ENCODE peak calls at places on chromosomes 11 and 22, in six cellular contexts. One of them, this sample, is unnamed.
A peak's percentile ranks its signal among the peaks of the same experiment; 100 is the strongest.

GRCh38 chr11:8235925-8236324 is 27.8 kb downstream of the LMO1 start:
- DNase-seq in HFF-Myc: no peak
- DNase-seq in NCI-H345: no peak
- DNase-seq in GM06990: no peak
- DNase-seq in NCI-H510A treated with DMSO at 0.1 percent for 48 hours: no peak
- DNase-seq in stimulated activated CD8-positive, alpha-beta memory T cell treated with anti-CD3 and anti-CD28 coated beads, Interleukin-2, amount 100 ng/mL, for 48 hours: no peak
- DNase-seq in this sample: no peak

GRCh38 chr11:82105331-82105992 is 628.2 kb downstream of the FAM181B start:
- DNase-seq in HFF-Myc: no peak
- DNase-seq in GM06990: no peak
- DNase-seq in NCI-H510A treated with DMSO at 0.1 percent for 48 hours: no peak
- DNase-seq in NCI-H345: no peak
- DNase-seq in stimulated activated CD8-positive, alpha-beta memory T cell treated with anti-CD3 and anti-CD28 coated beads, Interleukin-2, amount 100 ng/mL, for 48 hours: no peak
- DNase-seq in this sample: no peak

GRCh38 chr22:42803454-42803853 is 53.6 kb downstream of the ARFGAP3 start:
- DNase-seq in stimulated activated CD8-positive, alpha-beta memory T cell treated with anti-CD3 and anti-CD28 coated beads, Interleukin-2, amount 100 ng/mL, for 48 hours: no peak
- DNase-seq in NCI-H510A treated with DMSO at 0.1 percent for 48 hours: no peak
- DNase-seq in NCI-H345: peak; percentile 16
- DNase-seq in GM06990: no peak
- DNase-seq in HFF-Myc: no peak
- DNase-seq in this sample: no peak

GRCh38 chr11:65440831-65441499 is 18.4 kb downstream of the NEAT1 start:
- DNase-seq in HFF-Myc: no peak
- DNase-seq in NCI-H510A treated with DMSO at 0.1 percent for 48 hours: no peak
- DNase-seq in GM06990: peak; percentile 86
- DNase-seq in NCI-H345: no peak
- DNase-seq in stimulated activated CD8-positive, alpha-beta memory T cell treated with anti-CD3 and anti-CD28 coated beads, Interleukin-2, amount 100 ng/mL, for 48 hours: no peak
- DNase-seq in this sample: no peak

GRCh38 chr11:16184588-16184987 is 171.8 kb downstream of the SOX6 start:
- DNase-seq in HFF-Myc: peak; percentile 21
- DNase-seq in NCI-H510A treated with DMSO at 0.1 percent for 48 hours: peak; percentile 11
- DNase-seq in GM06990: no peak
- DNase-seq in stimulated activated CD8-positive, alpha-beta memory T cell treated with anti-CD3 and anti-CD28 coated beads, Interleukin-2, amount 100 ng/mL, for 48 hours: no peak
- DNase-seq in NCI-H345: peak; percentile 15
- DNase-seq in this sample: peak; percentile 76

GRCh38 chr22:38655532-38656255 is 498 bp downstream of the FAM227A start:
- DNase-seq in GM06990: no peak
- DNase-seq in NCI-H510A treated with DMSO at 0.1 percent for 48 hours: peak; percentile 32
- DNase-seq in NCI-H345: no peak
- DNase-seq in stimulated activated CD8-positive, alpha-beta memory T cell treated with anti-CD3 and anti-CD28 coated beads, Interleukin-2, amount 100 ng/mL, for 48 hours: no peak
- DNase-seq in HFF-Myc: no peak
- DNase-seq in this sample: no peak

GRCh38 chr11:63919267-63920125 is 2.5 kb upstream of the RCOR2 start:
- DNase-seq in stimulated activated CD8-positive, alpha-beta memory T cell treated with anti-CD3 and anti-CD28 coated beads, Interleukin-2, amount 100 ng/mL, for 48 hours: no peak
- DNase-seq in NCI-H510A treated with DMSO at 0.1 percent for 48 hours: peak; percentile 88
- DNase-seq in GM06990: no peak
- DNase-seq in HFF-Myc: no peak
- DNase-seq in NCI-H345: no peak
- DNase-seq in this sample: peak; percentile 84

GRCh38 chr11:7677071-7677470 is 3.8 kb upstream of the CYB5R2 start:
- DNase-seq in NCI-H345: no peak
- DNase-seq in stimulated activated CD8-positive, alpha-beta memory T cell treated with anti-CD3 and anti-CD28 coated beads, Interleukin-2, amount 100 ng/mL, for 48 hours: no peak
- DNase-seq in GM06990: no peak
- DNase-seq in HFF-Myc: no peak
- DNase-seq in NCI-H510A treated with DMSO at 0.1 percent for 48 hours: no peak
- DNase-seq in this sample: no peak

GRCh38 chr22:25702046-25702445 is 39.9 kb upstream of the MYO18B start:
- DNase-seq in HFF-Myc: peak; percentile 6
- DNase-seq in GM06990: no peak
- DNase-seq in NCI-H510A treated with DMSO at 0.1 percent for 48 hours: peak; percentile 11
- DNase-seq in stimulated activated CD8-positive, alpha-beta memory T cell treated with anti-CD3 and anti-CD28 coated beads, Interleukin-2, amount 100 ng/mL, for 48 hours: no peak
- DNase-seq in NCI-H345: no peak
- DNase-seq in this sample: no peak

GRCh38 chr11:105389952-105390351 is 219.9 kb upstream of the GRIA4 start:
- DNase-seq in stimulated activated CD8-positive, alpha-beta memory T cell treated with anti-CD3 and anti-CD28 coated beads, Interleukin-2, amount 100 ng/mL, for 48 hours: no peak
- DNase-seq in NCI-H345: no peak
- DNase-seq in GM06990: no peak
- DNase-seq in HFF-Myc: no peak
- DNase-seq in NCI-H510A treated with DMSO at 0.1 percent for 48 hours: no peak
- DNase-seq in this sample: no peak

GRCh38 chr11:64885367-64886286 is 7.2 kb upstream of the EHD1 start:
- DNase-seq in HFF-Myc: no peak
- DNase-seq in NCI-H345: no peak
- DNase-seq in stimulated activated CD8-positive, alpha-beta memory T cell treated with anti-CD3 and anti-CD28 coated beads, Interleukin-2, amount 100 ng/mL, for 48 hours: no peak
- DNase-seq in GM06990: no peak
- DNase-seq in NCI-H510A treated with DMSO at 0.1 percent for 48 hours: peak; percentile 39
- DNase-seq in this sample: no peak

GRCh38 chr11:101583180-101584128 is at the start of gene TRPC6:
- DNase-seq in GM06990: no peak
- DNase-seq in NCI-H510A treated with DMSO at 0.1 percent for 48 hours: peak; percentile 2
- DNase-seq in NCI-H345: peak; percentile 28
- DNase-seq in stimulated activated CD8-positive, alpha-beta memory T cell treated with anti-CD3 and anti-CD28 coated beads, Interleukin-2, amount 100 ng/mL, for 48 hours: no peak
- DNase-seq in HFF-Myc: no peak
- DNase-seq in this sample: peak; percentile 74

GRCh38 chr11:65391007-65391406 is 4.6 kb downstream of the FRMD8 start:
- DNase-seq in HFF-Myc: no peak
- DNase-seq in NCI-H510A treated with DMSO at 0.1 percent for 48 hours: no peak
- DNase-seq in stimulated activated CD8-positive, alpha-beta memory T cell treated with anti-CD3 and anti-CD28 coated beads, Interleukin-2, amount 100 ng/mL, for 48 hours: no peak
- DNase-seq in NCI-H345: no peak
- DNase-seq in GM06990: no peak
- DNase-seq in this sample: peak; percentile 84

GRCh38 chr11:12076840-12077534 is 33.4 kb upstream of the MICAL2 start:
- DNase-seq in HFF-Myc: no peak
- DNase-seq in NCI-H345: no peak
- DNase-seq in NCI-H510A treated with DMSO at 0.1 percent for 48 hours: no peak
- DNase-seq in stimulated activated CD8-positive, alpha-beta memory T cell treated with anti-CD3 and anti-CD28 coated beads, Interleukin-2, amount 100 ng/mL, for 48 hours: no peak
- DNase-seq in GM06990: no peak
- DNase-seq in this sample: no peak

GRCh38 chr11:125091247-125091876 is 20.1 kb downstream of the TMEM218 start:
- DNase-seq in HFF-Myc: no peak
- DNase-seq in stimulated activated CD8-positive, alpha-beta memory T cell treated with anti-CD3 and anti-CD28 coated beads, Interleukin-2, amount 100 ng/mL, for 48 hours: no peak
- DNase-seq in NCI-H345: peak; percentile 5
- DNase-seq in GM06990: no peak
- DNase-seq in NCI-H510A treated with DMSO at 0.1 percent for 48 hours: peak; percentile 12
- DNase-seq in this sample: peak; percentile 82

GRCh38 chr11:27460571-27460970 is 12.0 kb downstream of the LGR4 start:
- DNase-seq in HFF-Myc: no peak
- DNase-seq in GM06990: no peak
- DNase-seq in NCI-H345: no peak
- DNase-seq in NCI-H510A treated with DMSO at 0.1 percent for 48 hours: no peak
- DNase-seq in stimulated activated CD8-positive, alpha-beta memory T cell treated with anti-CD3 and anti-CD28 coated beads, Interleukin-2, amount 100 ng/mL, for 48 hours: no peak
- DNase-seq in this sample: no peak

GRCh38 chr11:27216268-27217149 is 146.5 kb downstream of the CCDC34 start:
- DNase-seq in NCI-H345: peak; percentile 25
- DNase-seq in GM06990: no peak
- DNase-seq in stimulated activated CD8-positive, alpha-beta memory T cell treated with anti-CD3 and anti-CD28 coated beads, Interleukin-2, amount 100 ng/mL, for 48 hours: no peak
- DNase-seq in NCI-H510A treated with DMSO at 0.1 percent for 48 hours: peak; percentile 8
- DNase-seq in HFF-Myc: peak; percentile 39
- DNase-seq in this sample: no peak